ENCODE peak calls at places on chromosomes 16 and 17, in six cellular contexts. One of them, this sample, is unnamed.

GRCh38 chr17:63436523-63437110 is 9.5 kb downstream of the CYB561 start:
- DNase-seq in GM23338: peak; percentile 63
- DNase-seq in activated CD4-positive, alpha-beta T cell treated with anti-CD3 and anti-CD28 coated beads, Interleukin-2, amount 10 ng/mL, durations not matched to agents 7 days and 5 days: no peak
- DNase-seq in NCI-H1092: no peak
- DNase-seq in right cardiac atrium: no peak
- DNase-seq in left ventricle myocardium inferior: no peak
- DNase-seq in this sample: no peak

GRCh38 chr16:2980227-2981176 is at the start of gene PKMYT1:
- DNase-seq in GM23338: peak; percentile 90
- DNase-seq in activated CD4-positive, alpha-beta T cell treated with anti-CD3 and anti-CD28 coated beads, Interleukin-2, amount 10 ng/mL, durations not matched to agents 7 days and 5 days: peak; percentile 93
- DNase-seq in NCI-H1092: peak; percentile 86
- DNase-seq in right cardiac atrium: peak; percentile 97
- DNase-seq in left ventricle myocardium inferior: peak; percentile 91
- DNase-seq in this sample: peak; percentile 91

GRCh38 chr16:8945626-8946296 is 17.9 kb downstream of the USP7 start:
- DNase-seq in GM23338: no peak
- DNase-seq in activated CD4-positive, alpha-beta T cell treated with anti-CD3 and anti-CD28 coated beads, Interleukin-2, amount 10 ng/mL, durations not matched to agents 7 days and 5 days: no peak
- DNase-seq in NCI-H1092: no peak
- DNase-seq in right cardiac atrium: no peak
- DNase-seq in left ventricle myocardium inferior: no peak
- DNase-seq in this sample: no peak

GRCh38 chr16:57284952-57285263 is 436 bp upstream of the PLLP start:
- DNase-seq in GM23338: no peak
- DNase-seq in activated CD4-positive, alpha-beta T cell treated with anti-CD3 and anti-CD28 coated beads, Interleukin-2, amount 10 ng/mL, durations not matched to agents 7 days and 5 days: no peak
- DNase-seq in NCI-H1092: no peak
- DNase-seq in right cardiac atrium: no peak
- DNase-seq in left ventricle myocardium inferior: no peak
- DNase-seq in this sample: no peak

GRCh38 chr17:13995856-13996635 is 73.3 kb upstream of the COX10 start:
- DNase-seq in GM23338: no peak
- DNase-seq in activated CD4-positive, alpha-beta T cell treated with anti-CD3 and anti-CD28 coated beads, Interleukin-2, amount 10 ng/mL, durations not matched to agents 7 days and 5 days: no peak
- DNase-seq in NCI-H1092: no peak
- DNase-seq in right cardiac atrium: no peak
- DNase-seq in left ventricle myocardium inferior: no peak
- DNase-seq in this sample: no peak

GRCh38 chr16:73058616-73059409 is 10.9 kb upstream of the ZFHX3 start:
- DNase-seq in GM23338: peak; percentile 75
- DNase-seq in activated CD4-positive, alpha-beta T cell treated with anti-CD3 and anti-CD28 coated beads, Interleukin-2, amount 10 ng/mL, durations not matched to agents 7 days and 5 days: peak; percentile 17
- DNase-seq in NCI-H1092: peak; percentile 46
- DNase-seq in right cardiac atrium: peak; percentile 79
- DNase-seq in left ventricle myocardium inferior: peak; percentile 39
- DNase-seq in this sample: peak; percentile 63

GRCh38 chr17:17540278-17540906 is 44.2 kb upstream of the RASD1 start:
- DNase-seq in GM23338: peak; percentile 32
- DNase-seq in activated CD4-positive, alpha-beta T cell treated with anti-CD3 and anti-CD28 coated beads, Interleukin-2, amount 10 ng/mL, durations not matched to agents 7 days and 5 days: no peak
- DNase-seq in NCI-H1092: no peak
- DNase-seq in right cardiac atrium: peak; percentile 50
- DNase-seq in left ventricle myocardium inferior: no peak
- DNase-seq in this sample: no peak

GRCh38 chr17:16448490-16448889 is 33.1 kb downstream of the TRPV2 start:
- DNase-seq in GM23338: no peak
- DNase-seq in activated CD4-positive, alpha-beta T cell treated with anti-CD3 and anti-CD28 coated beads, Interleukin-2, amount 10 ng/mL, durations not matched to agents 7 days and 5 days: no peak
- DNase-seq in NCI-H1092: no peak
- DNase-seq in right cardiac atrium: no peak
- DNase-seq in left ventricle myocardium inferior: no peak
- DNase-seq in this sample: no peak

GRCh38 chr17:266219-266618 is 84.8 kb upstream of the DOC2B start:
- DNase-seq in GM23338: no peak
- DNase-seq in activated CD4-positive, alpha-beta T cell treated with anti-CD3 and anti-CD28 coated beads, Interleukin-2, amount 10 ng/mL, durations not matched to agents 7 days and 5 days: no peak
- DNase-seq in NCI-H1092: no peak
- DNase-seq in right cardiac atrium: no peak
- DNase-seq in left ventricle myocardium inferior: no peak
- DNase-seq in this sample: no peak

GRCh38 chr16:23836404-23837291 is 865 bp downstream of the PRKCB start:
- DNase-seq in GM23338: peak; percentile 68
- DNase-seq in activated CD4-positive, alpha-beta T cell treated with anti-CD3 and anti-CD28 coated beads, Interleukin-2, amount 10 ng/mL, durations not matched to agents 7 days and 5 days: peak; percentile 50
- DNase-seq in NCI-H1092: no peak
- DNase-seq in right cardiac atrium: peak; percentile 61
- DNase-seq in left ventricle myocardium inferior: peak; percentile 19
- DNase-seq in this sample: no peak

GRCh38 chr17:48597775-48598631 is 4.4 kb upstream of the HOXB5 start:
- DNase-seq in GM23338: peak; percentile 65
- DNase-seq in activated CD4-positive, alpha-beta T cell treated with anti-CD3 and anti-CD28 coated beads, Interleukin-2, amount 10 ng/mL, durations not matched to agents 7 days and 5 days: peak; percentile 42
- DNase-seq in NCI-H1092: peak; percentile 76
- DNase-seq in right cardiac atrium: peak; percentile 74
- DNase-seq in left ventricle myocardium inferior: no peak
- DNase-seq in this sample: peak; percentile 73

GRCh38 chr17:41494524-41494923 is 4.8 kb upstream of the KRT36 start:
- DNase-seq in GM23338: no peak
- DNase-seq in activated CD4-positive, alpha-beta T cell treated with anti-CD3 and anti-CD28 coated beads, Interleukin-2, amount 10 ng/mL, durations not matched to agents 7 days and 5 days: no peak
- DNase-seq in NCI-H1092: no peak
- DNase-seq in right cardiac atrium: no peak
- DNase-seq in left ventricle myocardium inferior: no peak
- DNase-seq in this sample: no peak

GRCh38 chr16:8877894-8878522 is 4.1 kb upstream of the LITAFD start:
- DNase-seq in GM23338: peak; percentile 29
- DNase-seq in activated CD4-positive, alpha-beta T cell treated with anti-CD3 and anti-CD28 coated beads, Interleukin-2, amount 10 ng/mL, durations not matched to agents 7 days and 5 days: no peak
- DNase-seq in NCI-H1092: no peak
- DNase-seq in right cardiac atrium: no peak
- DNase-seq in left ventricle myocardium inferior: no peak
- DNase-seq in this sample: no peak

GRCh38 chr16:55832788-55833583 is at the start of gene CES1:
- DNase-seq in GM23338: peak; percentile 67
- DNase-seq in activated CD4-positive, alpha-beta T cell treated with anti-CD3 and anti-CD28 coated beads, Interleukin-2, amount 10 ng/mL, durations not matched to agents 7 days and 5 days: no peak
- DNase-seq in NCI-H1092: no peak
- DNase-seq in right cardiac atrium: peak; percentile 96
- DNase-seq in left ventricle myocardium inferior: peak; percentile 89
- DNase-seq in this sample: no peak

GRCh38 chr17:6420173-6420641 is 14.7 kb downstream of the AIPL1 start:
- DNase-seq in GM23338: peak; percentile 75
- DNase-seq in activated CD4-positive, alpha-beta T cell treated with anti-CD3 and anti-CD28 coated beads, Interleukin-2, amount 10 ng/mL, durations not matched to agents 7 days and 5 days: no peak
- DNase-seq in NCI-H1092: no peak
- DNase-seq in right cardiac atrium: no peak
- DNase-seq in left ventricle myocardium inferior: no peak
- DNase-seq in this sample: peak; percentile 1

GRCh38 chr17:13420294-13421277 is 181.1 kb downstream of the HS3ST3A1 start:
- DNase-seq in GM23338: no peak
- DNase-seq in activated CD4-positive, alpha-beta T cell treated with anti-CD3 and anti-CD28 coated beads, Interleukin-2, amount 10 ng/mL, durations not matched to agents 7 days and 5 days: no peak
- DNase-seq in NCI-H1092: no peak
- DNase-seq in right cardiac atrium: no peak
- DNase-seq in left ventricle myocardium inferior: no peak
- DNase-seq in this sample: no peak

GRCh38 chr16:61148930-61149329 is 887.3 kb downstream of the CDH8 start:
- DNase-seq in GM23338: peak; percentile 28
- DNase-seq in activated CD4-positive, alpha-beta T cell treated with anti-CD3 and anti-CD28 coated beads, Interleukin-2, amount 10 ng/mL, durations not matched to agents 7 days and 5 days: no peak
- DNase-seq in NCI-H1092: no peak
- DNase-seq in right cardiac atrium: no peak
- DNase-seq in left ventricle myocardium inferior: no peak
- DNase-seq in this sample: no peak

GRCh38 chr17:8149419-8150193 is 2.6 kb downstream of the PER1 start:
- DNase-seq in GM23338: no peak
- DNase-seq in activated CD4-positive, alpha-beta T cell treated with anti-CD3 and anti-CD28 coated beads, Interleukin-2, amount 10 ng/mL, durations not matched to agents 7 days and 5 days: no peak
- DNase-seq in NCI-H1092: no peak
- DNase-seq in right cardiac atrium: peak; percentile 55
- DNase-seq in left ventricle myocardium inferior: no peak
- DNase-seq in this sample: no peak

GRCh38 chr17:81558941-81559806 is 7.0 kb upstream of the FAAP100 start:
- DNase-seq in GM23338: peak; percentile 61
- DNase-seq in activated CD4-positive, alpha-beta T cell treated with anti-CD3 and anti-CD28 coated beads, Interleukin-2, amount 10 ng/mL, durations not matched to agents 7 days and 5 days: no peak
- DNase-seq in NCI-H1092: no peak
- DNase-seq in right cardiac atrium: peak; percentile 65
- DNase-seq in left ventricle myocardium inferior: peak; percentile 52
- DNase-seq in this sample: no peak

GRCh38 chr16:89264800-89265550 is 47.5 kb downstream of the ZNF778 start:
- DNase-seq in GM23338: no peak
- DNase-seq in activated CD4-positive, alpha-beta T cell treated with anti-CD3 and anti-CD28 coated beads, Interleukin-2, amount 10 ng/mL, durations not matched to agents 7 days and 5 days: no peak
- DNase-seq in NCI-H1092: no peak
- DNase-seq in right cardiac atrium: no peak
- DNase-seq in left ventricle myocardium inferior: no peak
- DNase-seq in this sample: no peak

GRCh38 chr16:53809088-53809951 is 105.4 kb downstream of the FTO start:
- DNase-seq in GM23338: no peak
- DNase-seq in activated CD4-positive, alpha-beta T cell treated with anti-CD3 and anti-CD28 coated beads, Interleukin-2, amount 10 ng/mL, durations not matched to agents 7 days and 5 days: no peak
- DNase-seq in NCI-H1092: no peak
- DNase-seq in right cardiac atrium: no peak
- DNase-seq in left ventricle myocardium inferior: no peak
- DNase-seq in this sample: no peak

This sample was measured in NCI-H2081.